ENCODE peak calls at places on chromosome 6, in seven cellular contexts. One of them, this sample, is unnamed.

GRCh38 chr6:7542065-7542877 is 800 bp downstream of the DSP start:
- DNase-seq in testis: peak
- DNase-seq in uterus: no peak
- DNase-seq in HepG2: no peak
- DNase-seq in IMR-90: no peak
- DNase-seq in HCT116: no peak
- DNase-seq in endothelial cell of umbilical vein: peak
- DNase-seq in this sample: no peak

GRCh38 chr6:26086214-26086613 is 1.0 kb upstream of the HFE start:
- DNase-seq in testis: no peak
- DNase-seq in uterus: no peak
- DNase-seq in HepG2: no peak
- DNase-seq in IMR-90: no peak
- DNase-seq in HCT116: no peak
- DNase-seq in endothelial cell of umbilical vein: no peak
- DNase-seq in this sample: no peak

GRCh38 chr6:75386050-75386770 is 101.6 kb upstream of the TMEM30A start:
- DNase-seq in testis: no peak
- DNase-seq in uterus: no peak
- DNase-seq in HepG2: no peak
- DNase-seq in IMR-90: peak
- DNase-seq in HCT116: no peak
- DNase-seq in endothelial cell of umbilical vein: no peak
- DNase-seq in this sample: no peak

GRCh38 chr6:119830494-119831295 is 481.1 kb upstream of the MAN1A1 start:
- DNase-seq in testis: peak
- DNase-seq in uterus: no peak
- DNase-seq in HepG2: no peak
- DNase-seq in IMR-90: no peak
- DNase-seq in HCT116: no peak
- DNase-seq in endothelial cell of umbilical vein: no peak
- DNase-seq in this sample: no peak

GRCh38 chr6:153368131-153368530 is 237.0 kb upstream of the RGS17 start:
- DNase-seq in testis: no peak
- DNase-seq in uterus: no peak
- DNase-seq in HepG2: no peak
- DNase-seq in IMR-90: no peak
- DNase-seq in HCT116: no peak
- DNase-seq in endothelial cell of umbilical vein: no peak
- DNase-seq in this sample: no peak

GRCh38 chr6:37698264-37699137 is 818 bp upstream of the MDGA1 start:
- DNase-seq in testis: peak
- DNase-seq in uterus: peak
- DNase-seq in HepG2: no peak
- DNase-seq in IMR-90: peak
- DNase-seq in HCT116: peak
- DNase-seq in endothelial cell of umbilical vein: peak
- DNase-seq in this sample: peak

GRCh38 chr6:116363759-116364158 is 7.0 kb upstream of the DSE start:
- DNase-seq in testis: no peak
- DNase-seq in uterus: no peak
- DNase-seq in HepG2: no peak
- DNase-seq in IMR-90: peak
- DNase-seq in HCT116: no peak
- DNase-seq in endothelial cell of umbilical vein: peak
- DNase-seq in this sample: no peak

GRCh38 chr6:33609444-33610034 is 11.6 kb upstream of the ITPR3 start:
- DNase-seq in testis: peak
- DNase-seq in uterus: peak
- DNase-seq in HepG2: no peak
- DNase-seq in IMR-90: peak
- DNase-seq in HCT116: no peak
- DNase-seq in endothelial cell of umbilical vein: no peak
- DNase-seq in this sample: peak

GRCh38 chr6:52089758-52090348 is 2.4 kb upstream of the PKHD1 start:
- DNase-seq in testis: no peak
- DNase-seq in uterus: no peak
- DNase-seq in HepG2: no peak
- DNase-seq in IMR-90: no peak
- DNase-seq in HCT116: no peak
- DNase-seq in endothelial cell of umbilical vein: no peak
- DNase-seq in this sample: no peak

GRCh38 chr6:125924169-125924568 is 32.4 kb upstream of the HINT3 start:
- DNase-seq in testis: no peak
- DNase-seq in uterus: no peak
- DNase-seq in HepG2: no peak
- DNase-seq in IMR-90: no peak
- DNase-seq in HCT116: no peak
- DNase-seq in endothelial cell of umbilical vein: no peak
- DNase-seq in this sample: no peak

GRCh38 chr6:139544699-139545052 is 170.2 kb upstream of the CITED2 start:
- DNase-seq in testis: no peak
- DNase-seq in uterus: no peak
- DNase-seq in HepG2: no peak
- DNase-seq in IMR-90: no peak
- DNase-seq in HCT116: no peak
- DNase-seq in endothelial cell of umbilical vein: no peak
- DNase-seq in this sample: no peak

GRCh38 chr6:53347250-53347920 is 1.4 kb downstream of the ELOVL5 start:
- DNase-seq in testis: peak
- DNase-seq in uterus: no peak
- DNase-seq in HepG2: no peak
- DNase-seq in IMR-90: peak
- DNase-seq in HCT116: no peak
- DNase-seq in endothelial cell of umbilical vein: peak
- DNase-seq in this sample: no peak

GRCh38 chr6:53349209-53349693 is 501 bp upstream of the ELOVL5 start:
- DNase-seq in testis: no peak
- DNase-seq in uterus: no peak
- DNase-seq in HepG2: no peak
- DNase-seq in IMR-90: no peak
- DNase-seq in HCT116: no peak
- DNase-seq in endothelial cell of umbilical vein: no peak
- DNase-seq in this sample: no peak

GRCh38 chr6:53347921-53348435 is 772 bp downstream of the ELOVL5 start:
- DNase-seq in testis: peak
- DNase-seq in uterus: peak
- DNase-seq in HepG2: peak
- DNase-seq in IMR-90: peak
- DNase-seq in HCT116: no peak
- DNase-seq in endothelial cell of umbilical vein: peak
- DNase-seq in this sample: peak

GRCh38 chr6:53344993-53345392 is 3.8 kb downstream of the ELOVL5 start:
- DNase-seq in testis: no peak
- DNase-seq in uterus: no peak
- DNase-seq in HepG2: no peak
- DNase-seq in IMR-90: no peak
- DNase-seq in HCT116: no peak
- DNase-seq in endothelial cell of umbilical vein: no peak
- DNase-seq in this sample: no peak

DNA sequence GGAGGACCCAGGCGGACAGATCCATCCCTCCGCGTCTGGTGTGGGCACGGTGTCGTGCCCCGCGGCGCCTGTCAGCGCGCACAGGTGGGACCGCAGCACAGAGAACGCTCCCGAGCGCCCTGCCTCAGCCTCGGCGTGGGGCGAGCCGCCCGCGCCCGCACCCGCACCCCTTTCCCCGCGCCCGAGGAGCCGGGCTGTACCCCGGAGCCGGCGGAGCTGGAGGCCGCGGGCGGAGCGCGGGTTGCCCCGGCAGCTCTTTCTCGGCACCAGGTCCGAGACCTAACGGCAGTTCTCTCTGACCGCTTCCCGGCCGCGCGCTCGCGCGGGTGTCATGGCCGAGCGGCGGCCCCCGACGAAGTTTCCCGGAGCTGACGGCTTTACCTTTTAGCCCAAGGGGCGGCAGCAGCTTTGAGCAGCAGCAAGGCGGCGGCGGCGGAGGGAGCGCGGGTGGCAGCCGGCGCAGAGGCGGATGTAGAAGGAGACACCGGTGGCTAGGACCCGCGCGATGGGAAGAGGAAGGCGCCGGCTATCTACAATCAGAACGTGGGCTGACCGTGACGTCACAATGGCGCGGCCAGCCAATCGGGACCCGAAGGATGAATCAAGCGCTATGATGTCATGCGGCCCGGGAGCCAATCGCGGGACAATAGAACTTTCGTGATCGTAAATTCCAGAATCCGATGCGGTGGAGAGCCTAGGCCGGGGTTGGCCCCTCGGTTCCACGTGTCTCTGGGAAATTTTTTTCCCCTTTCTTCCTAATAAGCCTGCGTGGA is at the start of gene ELOVL5:
- DNase-seq in testis: peak
- DNase-seq in uterus: peak
- DNase-seq in HepG2: peak
- DNase-seq in IMR-90: peak
- DNase-seq in HCT116: peak
- DNase-seq in endothelial cell of umbilical vein: peak
- DNase-seq in this sample: peak
- TF ChIP-seq POLR2A in testis: peak
- TF ChIP-seq POLR2A in uterus: peak
- TF ChIP-seq POLR2A in HepG2: peak
- TF ChIP-seq POLR2A in IMR-90: peak
- TF ChIP-seq POLR2A in HCT116: peak
- TF ChIP-seq POLR2A in endothelial cell of umbilical vein: no peak
- TF ChIP-seq POLR2A in this sample: peak

GRCh38 chr6:56841372-56841749 is 113.5 kb upstream of the BEND6 start:
- DNase-seq in testis: no peak
- DNase-seq in uterus: no peak
- DNase-seq in HepG2: no peak
- DNase-seq in IMR-90: no peak
- DNase-seq in HCT116: no peak
- DNase-seq in endothelial cell of umbilical vein: no peak
- DNase-seq in this sample: no peak

GRCh38 chr6:56839533-56840183 is 115.2 kb upstream of the BEND6 start:
- DNase-seq in testis: no peak
- DNase-seq in uterus: no peak
- DNase-seq in HepG2: no peak
- DNase-seq in IMR-90: no peak
- DNase-seq in HCT116: no peak
- DNase-seq in endothelial cell of umbilical vein: no peak
- DNase-seq in this sample: no peak

GRCh38 chr6:56838965-56839364 is 115.9 kb upstream of the BEND6 start:
- DNase-seq in testis: no peak
- DNase-seq in uterus: no peak
- DNase-seq in HepG2: no peak
- DNase-seq in IMR-90: no peak
- DNase-seq in HCT116: no peak
- DNase-seq in endothelial cell of umbilical vein: no peak
- DNase-seq in this sample: no peak

GRCh38 chr6:56841751-56842150 is 113.2 kb upstream of the BEND6 start:
- DNase-seq in testis: no peak
- DNase-seq in uterus: no peak
- DNase-seq in HepG2: no peak
- DNase-seq in IMR-90: no peak
- DNase-seq in HCT116: no peak
- DNase-seq in endothelial cell of umbilical vein: no peak
- DNase-seq in this sample: no peak

GRCh38 chr6:56840467-56841371 is 114.2 kb upstream of the BEND6 start:
- DNase-seq in testis: no peak
- DNase-seq in uterus: no peak
- DNase-seq in HepG2: peak
- DNase-seq in IMR-90: peak
- DNase-seq in HCT116: no peak
- DNase-seq in endothelial cell of umbilical vein: peak
- DNase-seq in this sample: no peak
- TF ChIP-seq POLR2A in testis: no peak
- TF ChIP-seq POLR2A in uterus: peak
- TF ChIP-seq POLR2A in HepG2: no peak
- TF ChIP-seq POLR2A in IMR-90: no peak
- TF ChIP-seq POLR2A in HCT116: no peak
- TF ChIP-seq POLR2A in endothelial cell of umbilical vein: no peak
- TF ChIP-seq POLR2A in this sample: no peak

GRCh38 chr6:83889625-83890024 is 30.1 kb downstream of the CYB5R4 start:
- DNase-seq in testis: no peak
- DNase-seq in uterus: no peak
- DNase-seq in HepG2: no peak
- DNase-seq in IMR-90: no peak
- DNase-seq in HCT116: no peak
- DNase-seq in endothelial cell of umbilical vein: no peak
- DNase-seq in this sample: no peak
- TF ChIP-seq POLR2A in testis: no peak
- TF ChIP-seq POLR2A in uterus: no peak
- TF ChIP-seq POLR2A in HepG2: no peak
- TF ChIP-seq POLR2A in IMR-90: no peak
- TF ChIP-seq POLR2A in HCT116: no peak
- TF ChIP-seq POLR2A in endothelial cell of umbilical vein: no peak
- TF ChIP-seq POLR2A in this sample: no peak

GRCh38 chr6:5736016-5736738 is 270.5 kb downstream of the NRN1 start:
- DNase-seq in testis: no peak
- DNase-seq in uterus: no peak
- DNase-seq in HepG2: no peak
- DNase-seq in IMR-90: no peak
- DNase-seq in HCT116: no peak
- DNase-seq in endothelial cell of umbilical vein: no peak
- DNase-seq in this sample: no peak

GRCh38 chr6:5738211-5738610 is 268.5 kb downstream of the NRN1 start:
- DNase-seq in testis: no peak
- DNase-seq in uterus: no peak
- DNase-seq in HepG2: no peak
- DNase-seq in IMR-90: no peak
- DNase-seq in HCT116: no peak
- DNase-seq in endothelial cell of umbilical vein: no peak
- DNase-seq in this sample: no peak

GRCh38 chr6:5732496-5732895 is 274.2 kb downstream of the NRN1 start:
- DNase-seq in testis: no peak
- DNase-seq in uterus: no peak
- DNase-seq in HepG2: no peak
- DNase-seq in IMR-90: no peak
- DNase-seq in HCT116: no peak
- DNase-seq in endothelial cell of umbilical vein: no peak
- DNase-seq in this sample: no peak

DNA sequence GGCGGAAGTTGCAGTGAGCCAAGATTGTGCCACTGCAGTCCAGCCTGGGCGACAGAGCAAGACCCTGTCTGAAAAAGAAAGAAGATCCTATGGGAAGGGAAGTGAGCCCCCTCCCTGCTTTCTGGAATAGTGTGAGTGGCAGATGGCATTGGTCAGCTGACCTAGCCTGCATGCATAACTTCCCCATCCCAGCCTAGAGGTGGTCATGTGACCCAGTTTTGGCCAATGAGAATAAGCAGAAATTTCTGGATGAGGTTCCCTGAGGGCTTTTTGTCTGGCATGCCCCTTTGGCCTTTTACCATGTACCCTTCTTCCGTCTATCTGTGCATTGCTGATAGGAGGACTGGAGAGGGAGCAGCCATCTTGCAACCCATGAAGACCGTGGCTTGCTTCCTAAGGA is 269.3 kb downstream of the NRN1 start:
- DNase-seq in testis: no peak
- DNase-seq in uterus: no peak
- DNase-seq in HepG2: no peak
- DNase-seq in IMR-90: no peak
- DNase-seq in HCT116: no peak
- DNase-seq in endothelial cell of umbilical vein: no peak
- DNase-seq in this sample: no peak
- TF ChIP-seq POLR2A in testis: no peak
- TF ChIP-seq POLR2A in uterus: no peak
- TF ChIP-seq POLR2A in HepG2: no peak
- TF ChIP-seq POLR2A in IMR-90: no peak
- TF ChIP-seq POLR2A in HCT116: no peak
- TF ChIP-seq POLR2A in endothelial cell of umbilical vein: no peak
- TF ChIP-seq POLR2A in this sample: no peak